ENCODE peak calls at places on chromosomes 12 and 14, in six cellular contexts. A, W, D, P, Y and X are unnamed samples.

GRCh38 chr14:99478133-99478532 is 2.5 kb downstream of the SETD3 start:
- DNase-seq in D (no peak), A (peak), P (no peak), W (no peak), Y (no peak), X (no peak)

GRCh38 chr12:93180566-93180965 is 197.2 kb upstream of the NUDT4 start:
- DNase-seq in P (no peak), W (no peak), A (no peak), D (no peak), Y (no peak), X (no peak)

GRCh38 chr14:67514650-67515385 is 18.3 kb upstream of the PLEKHH1 start:
- DNase-seq in P (peak), Y (no peak), A (peak), W (peak), D (peak), X (no peak)

GRCh38 chr12:69684472-69684871 is 14.6 kb downstream of the BEST3 start:
- DNase-seq in Y (no peak), P (no peak), D (no peak), A (no peak), W (no peak), X (no peak)

GRCh38 chr14:68279777-68280233 is 460.2 kb downstream of the RAD51B start:
- DNase-seq in Y (no peak), W (no peak), P (no peak), D (no peak), A (no peak), X (no peak)

GRCh38 chr14:56273151-56273550 is 154.9 kb downstream of the PELI2 start:
- DNase-seq in Y (no peak), W (no peak), P (no peak), D (peak), A (no peak), X (no peak)

GRCh38 chr12:15629108-15629507 is 160.1 kb downstream of the EPS8 start:
- DNase-seq in W (no peak), Y (no peak), A (peak), D (peak), P (no peak), X (peak)

GRCh38 chr14:103031956-103032355 is 25.4 kb downstream of the CDC42BPB start:
- DNase-seq in W (peak), A (peak), P (no peak), D (no peak), Y (no peak), X (no peak)

GRCh38 chr12:1173806-1174617 is 183.0 kb downstream of the ERC1 start:
- DNase-seq in D (no peak), W (no peak), A (no peak), P (no peak), Y (no peak), X (no peak)

GRCh38 chr14:95070748-95071435 is 86.4 kb downstream of the DICER1 start:
- DNase-seq in P (no peak), Y (no peak), D (no peak), W (no peak), A (no peak), X (no peak)